ENCODE peak calls at places on chromosome 18, in eight cellular contexts. S is fibroblast of lung, O is tibial artery, Z is spleen, V is OCI-LY7, P is esophagus muscularis mucosa, E is colonic mucosa, A is A673. R is an unnamed sample.
A peak's percentile ranks its signal among the peaks of the same experiment; 100 is the strongest.

GRCh38 chr18:53660306-53660705 is 564.2 kb downstream of the MBD2 start:
- DNase-seq in S (no peak), O (no peak), Z (no peak), V (no peak), P (no peak), E (no peak), A (no peak), R (no peak)

GRCh38 chr18:468841-469796 is 31.4 kb downstream of the COLEC12 start:
- DNase-seq in S (no peak), O (no peak), Z (no peak), V (peak; percentile 30), P (no peak), E (no peak), A (peak; percentile 49), R (no peak)

GRCh38 chr18:48184118-48184517 is 225.1 kb downstream of the ZBTB7C start:
- DNase-seq in S (no peak), O (no peak), Z (no peak), V (no peak), P (no peak), E (no peak), A (no peak), R (no peak)

GRCh38 chr18:52409732-52410131 is 69.7 kb downstream of the DCC start:
- DNase-seq in S (no peak), O (no peak), Z (no peak), V (no peak), P (peak; percentile 21), E (no peak), A (no peak), R (no peak)

GRCh38 chr18:48949606-48950535 is 894 bp downstream of the SMAD7 start:
- DNase-seq in S (peak; percentile 62), O (no peak), Z (peak; percentile 87), V (peak; percentile 54), P (no peak), E (peak; percentile 61), A (peak; percentile 68), R (peak; percentile 74)

GRCh38 chr18:29191263-29191662 is 1014.3 kb upstream of the CDH2 start:
- DNase-seq in S (peak; percentile 55), O (no peak), Z (no peak), V (no peak), P (no peak), E (no peak), A (peak; percentile 30), R (no peak)

GRCh38 chr18:36095936-36096519 is 28.7 kb upstream of the RPRD1A start:
- DNase-seq in S (peak; percentile 90), O (no peak), Z (no peak), V (peak; percentile 58), P (no peak), E (no peak), A (peak; percentile 65), R (no peak)

GRCh38 chr18:36294031-36294430 is 3.5 kb upstream of the FHOD3 start:
- DNase-seq in S (no peak), O (no peak), Z (no peak), V (no peak), P (peak; percentile 80), E (no peak), A (no peak), R (no peak)

GRCh38 chr18:47448956-47449355 is 197.5 kb upstream of the SKOR2 start:
- DNase-seq in S (no peak), O (no peak), Z (no peak), V (no peak), P (no peak), E (no peak), A (no peak), R (no peak)

GRCh38 chr18:400466-400865 is 100.0 kb downstream of the COLEC12 start:
- DNase-seq in S (peak; percentile 93), O (no peak), Z (no peak), V (no peak), P (no peak), E (peak; percentile 22), A (no peak), R (no peak)

GRCh38 chr18:23270999-23271680 is 135.9 kb downstream of the CABLES1 start:
- DNase-seq in S (no peak), O (no peak), Z (no peak), V (no peak), P (no peak), E (no peak), A (peak; percentile 41), R (no peak)

GRCh38 chr18:13913205-13913604 is 2.1 kb downstream of the MC2R start:
- DNase-seq in S (no peak), O (no peak), Z (no peak), V (no peak), P (peak; percentile 86), E (no peak), A (no peak), R (no peak)

GRCh38 chr18:5543854-5544389 is at the start of gene EPB41L3:
- DNase-seq in S (peak; percentile 31), O (no peak), Z (peak; percentile 80), V (no peak), P (no peak), E (peak; percentile 18), A (no peak), R (peak; percentile 74)

GRCh38 chr18:53698907-53699306 is 525.6 kb downstream of the MBD2 start:
- DNase-seq in S (no peak), O (no peak), Z (no peak), V (peak; percentile 0), P (no peak), E (peak; percentile 46), A (peak; percentile 69), R (no peak)

GRCh38 chr18:23138470-23138869 is 3.2 kb downstream of the CABLES1 start:
- DNase-seq in S (no peak), O (no peak), Z (no peak), V (peak; percentile 28), P (no peak), E (no peak), A (no peak), R (no peak)

GRCh38 chr18:36372902-36373301 is 75.4 kb downstream of the FHOD3 start:
- DNase-seq in S (peak; percentile 24), O (peak; percentile 71), Z (no peak), V (no peak), P (no peak), E (no peak), A (no peak), R (no peak)

GRCh38 chr18:43078485-43079092 is 36.9 kb downstream of the RIT2 start:
- DNase-seq in S (no peak), O (no peak), Z (no peak), V (no peak), P (no peak), E (no peak), A (no peak), R (no peak)

GRCh38 chr18:35464731-35465728 is 32.7 kb downstream of the INO80C start:
- DNase-seq in S (no peak), O (no peak), Z (no peak), V (no peak), P (no peak), E (no peak), A (no peak), R (no peak)

GRCh38 chr18:25516121-25516520 is 164.2 kb upstream of the ZNF521 start:
- DNase-seq in S (no peak), O (no peak), Z (no peak), V (peak; percentile 76), P (no peak), E (no peak), A (no peak), R (no peak)

GRCh38 chr18:25518716-25519053 is 166.7 kb upstream of the ZNF521 start:
- DNase-seq in S (no peak), O (no peak), Z (no peak), V (peak; percentile 84), P (no peak), E (no peak), A (no peak), R (no peak)

GRCh38 chr18:25517881-25518715 is 166.1 kb upstream of the ZNF521 start:
- DNase-seq in S (no peak), O (no peak), Z (no peak), V (peak; percentile 55), P (no peak), E (no peak), A (no peak), R (no peak)

GRCh38 chr18:25516747-25517498 is 165.0 kb upstream of the ZNF521 start:
- DNase-seq in S (no peak), O (no peak), Z (no peak), V (no peak), P (no peak), E (no peak), A (no peak), R (no peak)
- H3K27ac ChIP-seq in S (no peak overlapping the region), O (no peak overlapping the region), Z (no peak overlapping the region), V (peak overlapping the region; percentile 90), P (no peak overlapping the region), E (no peak overlapping the region), A (no peak overlapping the region), R (no peak overlapping the region)

GRCh38 chr18:8615397-8616025 is 6.3 kb downstream of the RAB12 start:
- DNase-seq in S (peak; percentile 95), O (no peak), Z (no peak), V (no peak), P (no peak), E (no peak), A (peak; percentile 82), R (no peak)
- H3K27ac ChIP-seq in S (peak overlapping the region; percentile 49), O (no peak overlapping the region), Z (no peak overlapping the region), V (no peak overlapping the region), P (peak overlapping the region; percentile 67), E (no peak overlapping the region), A (peak overlapping the region; percentile 80), R (peak overlapping the region; percentile 46)

DNA sequence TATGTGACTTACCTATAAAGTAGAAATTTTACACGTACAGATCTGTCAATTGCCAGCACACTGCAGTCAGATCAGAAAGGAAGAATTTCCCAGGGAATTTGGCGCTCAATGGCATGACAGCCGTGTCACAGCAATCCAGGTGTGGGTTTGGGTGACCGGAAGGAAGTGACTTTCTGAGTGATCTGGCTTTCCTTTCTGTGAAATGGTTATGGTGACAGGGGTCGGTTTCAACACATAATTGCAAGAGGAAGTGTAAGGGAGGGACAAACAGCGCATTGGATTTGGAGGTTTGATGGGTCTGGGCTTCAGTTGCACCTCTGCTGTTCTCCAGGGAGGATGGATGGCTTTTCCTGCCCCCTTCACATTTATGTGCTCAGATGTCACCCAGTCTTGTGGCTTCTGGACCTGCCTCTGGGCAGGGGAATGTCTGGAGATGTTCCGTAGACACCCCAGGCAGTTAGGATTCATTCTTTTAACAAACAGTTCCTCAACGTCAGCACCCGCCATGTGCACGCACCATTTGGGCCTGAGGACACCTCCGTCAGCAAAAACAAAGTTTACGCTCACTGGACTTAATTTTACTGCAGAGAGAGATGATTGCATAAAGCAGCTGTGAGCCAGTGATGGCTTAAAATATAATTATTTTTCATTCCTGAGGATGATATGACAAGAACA is 37.1 kb downstream of the MBP start:
- DNase-seq in S (peak; percentile 44), O (no peak), Z (peak; percentile 74), V (no peak), P (no peak), E (no peak), A (no peak), R (peak; percentile 29)
- H3K27ac ChIP-seq in S (no peak overlapping the region), O (no peak overlapping the region), Z (peak overlapping the region; percentile 73), V (no peak overlapping the region), P (peak overlapping the region; percentile 52), E (no peak overlapping the region), A (no peak overlapping the region), R (no peak overlapping the region)

DNA sequence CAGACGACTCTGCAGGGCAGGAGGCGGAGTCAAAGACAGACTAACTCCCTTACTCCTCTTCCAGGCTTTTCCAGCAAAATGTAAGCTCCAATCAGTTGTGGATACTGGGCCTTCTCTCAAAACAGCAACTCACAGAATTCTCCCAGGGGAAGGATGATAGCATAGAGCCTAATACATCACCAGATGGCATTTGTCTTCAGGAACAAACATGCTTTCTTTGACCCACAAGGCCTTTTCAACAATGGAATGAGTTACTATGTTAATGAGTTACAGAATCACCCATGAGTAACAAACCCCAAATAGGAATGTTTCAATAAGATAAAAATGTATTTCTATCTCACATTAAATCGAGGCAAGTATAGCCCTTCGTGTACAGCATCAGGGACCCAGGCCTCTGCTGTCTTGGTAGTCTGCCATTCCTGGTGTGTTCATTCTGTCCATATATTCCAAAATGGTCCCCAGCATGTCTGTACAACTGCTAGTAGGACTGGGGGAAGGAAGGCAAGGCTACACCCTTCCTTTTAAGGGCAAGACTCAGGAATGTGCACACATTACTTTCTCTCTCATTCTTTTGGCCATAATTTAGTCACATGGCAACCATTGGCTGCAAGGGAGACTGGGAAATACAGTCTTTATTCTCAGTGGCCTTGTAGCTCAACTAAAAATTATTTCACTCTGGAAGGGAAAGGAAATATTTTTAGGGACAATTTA is 76.4 kb downstream of the BOD1L2 start:
- DNase-seq in S (no peak), O (no peak), Z (no peak), V (no peak), P (no peak), E (no peak), A (no peak), R (no peak)
- H3K27ac ChIP-seq in S (no peak overlapping the region), O (no peak overlapping the region), Z (no peak overlapping the region), V (no peak overlapping the region), P (no peak overlapping the region), E (no peak overlapping the region), A (no peak overlapping the region), R (no peak overlapping the region)

R was measured in coronary artery.